ENCODE peak calls at places on chromosome 12, in four cellular contexts. P is GM12878, V is GM12892, U is HepG2. I is an unnamed sample.

GRCh38 chr12:101671157-101671791 is 26.2 kb upstream of the CHPT1 start:
- DNase-seq in P (peak), V (peak), U (no peak), I (peak)

GRCh38 chr12:94282675-94283074 is 134.3 kb downstream of the PLXNC1 start:
- DNase-seq in P (no peak), V (no peak), U (no peak), I (no peak)

GRCh38 chr12:113220593-113221180 is 577 bp upstream of the TPCN1 start:
- DNase-seq in P (no peak), V (no peak), U (no peak), I (no peak)

GRCh38 chr12:30795660-30796507 is 41.1 kb upstream of the CAPRIN2 start:
- DNase-seq in P (no peak), V (peak), U (peak), I (peak)

GRCh38 chr12:124361074-124361965 is 66.4 kb downstream of the RFLNA start:
- DNase-seq in P (no peak), V (no peak), U (no peak), I (no peak)

GRCh38 chr12:20445693-20446092 is 77.4 kb downstream of the PDE3A start:
- DNase-seq in P (no peak), V (no peak), U (no peak), I (no peak)

GRCh38 chr12:113184098-113184899 is 979 bp downstream of the DDX54 start:
- DNase-seq in P (no peak), V (no peak), U (no peak), I (no peak)

GRCh38 chr12:68276400-68276930 is 23.1 kb upstream of the IL22 start:
- DNase-seq in P (no peak), V (no peak), U (no peak), I (no peak)

GRCh38 chr12:55974308-55974724 is 438 bp downstream of the RAB5B start:
- DNase-seq in P (no peak), V (peak), U (peak), I (peak)

GRCh38 chr12:85688837-85689236 is 147.4 kb downstream of the RASSF9 start:
- DNase-seq in P (no peak), V (no peak), U (no peak), I (no peak)

GRCh38 chr12:68521321-68521839 is 89.3 kb upstream of the RAP1B start:
- DNase-seq in P (no peak), V (no peak), U (no peak), I (no peak)

GRCh38 chr12:116303929-116304328 is 26.4 kb upstream of the MED13L start:
- DNase-seq in P (no peak), V (no peak), U (no peak), I (no peak)

GRCh38 chr12:6644257-6644596 is 3.0 kb downstream of the ACRBP start:
- DNase-seq in P (no peak), V (no peak), U (no peak), I (no peak)

GRCh38 chr12:6646276-6647082 is 753 bp downstream of the ACRBP start:
- DNase-seq in P (no peak), V (no peak), U (no peak), I (no peak)

GRCh38 chr12:6643569-6644256 is 3.5 kb downstream of the ACRBP start:
- DNase-seq in P (no peak), V (no peak), U (no peak), I (no peak)

GRCh38 chr12:6644903-6645302 is 2.3 kb downstream of the ACRBP start:
- DNase-seq in P (no peak), V (no peak), U (no peak), I (no peak)

DNA sequence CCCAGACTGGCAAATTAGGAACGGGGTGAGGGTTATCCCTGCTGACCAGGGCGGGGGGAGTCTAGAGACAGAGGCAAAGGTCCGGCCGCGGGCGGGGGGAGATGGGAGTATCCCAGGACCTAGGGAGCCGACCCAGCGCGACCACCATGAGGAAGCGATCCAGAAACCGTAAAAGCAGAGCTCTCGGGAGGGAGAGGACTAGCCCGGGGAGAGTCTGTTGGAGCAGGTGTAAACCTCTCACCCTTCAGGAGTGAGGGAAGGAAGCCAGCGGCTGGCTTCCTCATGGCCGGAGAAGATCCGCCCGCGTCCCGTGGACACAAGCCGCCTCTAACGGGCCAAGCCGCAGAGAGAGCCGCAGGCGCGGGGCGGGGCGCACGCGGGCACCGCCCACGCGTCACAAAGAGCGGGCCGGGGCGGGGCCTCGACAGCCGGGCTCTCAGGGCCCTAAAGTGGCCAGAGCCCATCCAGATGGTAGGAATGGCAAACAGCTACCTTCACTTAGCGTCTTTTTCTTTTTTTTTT is at the start of gene ACRBP:
- DNase-seq in P (no peak), V (peak), U (no peak), I (no peak)
- TF ChIP-seq POLR2A in P (peak), V (peak), U (no peak), I (no peak)

GRCh38 chr12:52148541-52149181 is 43.2 kb downstream of the KRT80 start:
- DNase-seq in P (no peak), V (no peak), U (no peak), I (no peak)
- TF ChIP-seq TAF1 in P (no peak), V (no peak), U (no peak), I (no peak)

GRCh38 chr12:57498143-57498524 is 10.3 kb downstream of the MARS1 start:
- DNase-seq in P (no peak), V (no peak), U (no peak), I (no peak)

GRCh38 chr12:57498571-57498970 is 10.7 kb downstream of the MARS1 start:
- DNase-seq in P (no peak), V (no peak), U (no peak), I (no peak)

GRCh38 chr12:57500213-57500612 is 12.3 kb downstream of the MARS1 start:
- DNase-seq in P (no peak), V (no peak), U (no peak), I (no peak)

GRCh38 chr12:57497223-57498142 is 9.6 kb downstream of the MARS1 start:
- DNase-seq in P (no peak), V (no peak), U (no peak), I (no peak)

DNA sequence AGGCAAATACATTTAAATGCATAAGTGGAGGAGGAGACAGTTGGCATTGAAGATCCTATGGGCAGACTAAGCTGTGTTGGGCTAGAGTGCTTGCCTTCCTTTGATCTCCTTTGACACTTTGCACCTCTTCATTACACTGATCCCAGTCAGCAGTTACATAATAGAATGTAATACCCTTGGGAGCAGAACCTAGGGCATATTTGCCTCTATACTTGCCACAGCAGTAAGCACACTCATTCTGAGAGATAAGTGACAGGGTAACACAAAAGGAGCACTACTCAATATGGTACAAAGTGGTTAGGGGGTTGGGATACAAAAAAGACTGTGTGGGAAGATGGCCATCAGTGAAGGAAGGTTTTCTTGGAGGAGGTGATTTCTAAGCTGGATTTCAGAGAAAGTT is 9.0 kb downstream of the MARS1 start:
- DNase-seq in P (no peak), V (no peak), U (no peak), I (no peak)
- TF ChIP-seq POLR2AphosphoS5 in P (no peak), V (no peak), U (no peak), I (no peak)

GRCh38 chr12:26767116-26767515 is 65.9 kb downstream of the ITPR2 start:
- DNase-seq in P (no peak), V (no peak), U (peak), I (no peak)
- TF ChIP-seq POLR2A in P (no peak), V (no peak), U (no peak), I (no peak)

GRCh38 chr12:132084681-132085635 is 59.2 kb downstream of the DDX51 start:
- DNase-seq in P (no peak), V (peak), U (peak), I (no peak)

GRCh38 chr12:132094269-132094891 is 49.7 kb downstream of the DDX51 start:
- DNase-seq in P (no peak), V (no peak), U (no peak), I (no peak)

GRCh38 chr12:132083731-132084641 is 60.1 kb downstream of the DDX51 start:
- DNase-seq in P (peak), V (peak), U (peak), I (peak)

DNA sequence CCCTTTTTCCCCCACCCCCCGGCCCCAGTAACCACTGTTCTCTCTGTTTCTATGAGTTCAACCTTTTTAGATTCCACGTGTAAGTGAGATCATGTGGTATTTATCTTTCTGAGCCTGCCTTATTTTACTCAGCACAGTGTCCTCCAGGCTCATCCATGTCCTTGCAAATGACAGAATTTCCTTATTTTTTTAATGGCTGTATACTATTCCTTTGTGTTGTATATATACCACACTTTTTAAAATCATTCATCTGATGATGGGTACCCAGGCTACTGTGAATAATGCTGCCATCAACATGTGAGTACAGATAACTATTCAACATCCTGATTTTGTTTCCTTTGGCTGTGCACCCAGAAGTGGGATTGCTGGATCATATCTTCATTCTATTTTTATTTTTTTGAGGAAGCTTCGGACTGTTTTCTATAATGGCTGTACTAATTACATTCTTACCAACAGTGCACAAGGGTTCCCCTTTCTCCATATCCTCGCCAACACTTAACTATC is 54.7 kb downstream of the DDX51 start:
- DNase-seq in P (no peak), V (no peak), U (no peak), I (no peak)
- TF ChIP-seq TAF1 in P (no peak), V (no peak), U (no peak), I (no peak)

GRCh38 chr12:42893196-42893595 is 303.6 kb upstream of the PRICKLE1 start:
- DNase-seq in P (no peak), V (no peak), U (no peak), I (no peak)
- TF ChIP-seq POLR2AphosphoS5 in P (no peak), V (no peak), U (no peak), I (no peak)

GRCh38 chr12:25130741-25131188 is 64.2 kb downstream of the DNAI7 start:
- DNase-seq in P (no peak), V (no peak), U (peak), I (no peak)
- TF ChIP-seq POLR2A in P (no peak), V (no peak), U (no peak), I (no peak)

DNA sequence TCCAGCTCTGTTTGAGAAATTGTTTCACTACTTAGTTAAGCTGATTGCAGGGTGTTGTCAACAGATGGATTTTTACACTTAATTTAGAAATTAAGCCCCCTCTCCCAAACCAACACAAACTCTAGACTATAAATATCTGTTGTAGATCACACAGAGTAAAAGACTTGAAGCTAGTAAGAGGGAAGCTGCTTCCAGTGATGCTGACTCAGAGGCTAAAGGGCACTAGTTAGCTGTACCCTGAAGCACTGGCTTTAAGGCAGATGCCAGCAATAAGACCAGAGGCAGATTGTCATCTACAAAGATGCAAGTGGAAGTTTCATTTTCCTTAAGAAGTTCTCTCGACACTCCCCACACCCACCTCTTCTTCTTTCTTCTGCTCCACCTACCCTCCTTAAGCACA is 153.2 kb downstream of the ANO6 start:
- DNase-seq in P (no peak), V (no peak), U (no peak), I (no peak)
- TF ChIP-seq TAF1 in P (no peak), V (no peak), U (no peak), I (no peak)

DNA sequence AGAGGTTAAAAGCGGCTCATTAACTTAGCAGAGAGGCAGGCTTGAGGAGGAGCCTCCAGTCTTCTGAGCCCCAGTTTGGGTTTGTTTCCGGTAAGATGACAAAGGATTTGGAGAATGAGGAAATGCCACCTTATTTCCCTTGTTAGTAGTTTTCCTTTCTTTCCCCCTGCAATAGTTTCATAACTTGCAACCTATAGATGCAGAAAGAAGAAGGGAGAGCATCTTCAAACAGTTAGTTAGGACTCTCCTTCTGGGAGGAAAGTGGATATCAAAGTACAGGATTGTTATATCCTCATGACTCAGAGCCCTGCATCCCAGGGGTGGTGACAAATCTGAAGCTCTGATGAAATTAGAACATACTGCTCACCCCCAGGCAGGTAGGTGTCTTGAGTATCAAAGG is 180.7 kb upstream of the SLC38A2 start:
- DNase-seq in P (no peak), V (no peak), U (peak), I (no peak)
- TF ChIP-seq POLR2AphosphoS5 in P (no peak), V (no peak), U (no peak), I (no peak)

DNA sequence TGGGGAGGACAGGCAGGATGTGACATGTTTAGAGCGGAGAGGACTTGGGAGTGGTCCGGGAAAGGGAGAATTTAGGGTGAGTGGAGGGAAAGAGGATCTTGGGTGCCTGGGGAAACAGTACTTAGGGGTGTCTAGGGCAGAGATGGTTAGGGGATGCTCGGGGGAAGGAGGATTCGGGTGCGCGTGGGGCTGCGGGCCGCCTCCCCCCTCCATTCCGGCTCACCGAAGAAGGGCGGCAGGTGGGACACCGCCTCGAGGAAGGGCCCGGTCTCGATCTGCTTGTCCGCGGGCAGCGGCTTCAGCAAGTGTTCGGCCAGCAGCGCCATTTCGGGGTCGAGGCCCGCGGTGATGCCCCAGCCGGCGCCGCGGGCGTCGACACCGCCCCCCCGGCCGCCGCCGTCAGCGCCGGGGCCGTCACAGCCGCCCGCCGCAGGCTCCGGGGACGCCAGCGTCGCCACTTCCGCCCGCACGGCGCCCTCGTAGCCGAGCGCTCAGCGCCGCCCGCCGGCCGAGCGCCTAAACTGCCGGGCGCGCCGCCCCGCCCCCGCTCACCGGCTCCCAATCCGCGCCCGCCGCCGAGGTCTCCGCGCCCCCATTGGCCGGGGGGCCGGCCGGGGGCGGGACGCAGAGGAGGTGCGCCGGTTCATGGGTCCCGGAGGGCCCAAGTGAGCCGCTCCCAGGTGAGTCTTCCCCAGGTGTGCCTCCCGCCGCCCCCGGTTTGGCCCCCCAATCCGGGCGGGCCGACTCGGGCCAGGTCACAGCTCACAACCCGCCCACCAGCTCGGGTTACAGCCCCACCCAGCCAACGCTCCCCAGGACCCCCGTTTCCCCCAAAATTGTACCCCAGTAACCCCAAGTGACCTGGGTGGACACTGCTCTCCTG is at the start of gene GLTP:
- DNase-seq in P (no peak), V (peak), U (peak), I (peak)
- TF ChIP-seq POLR2A in P (peak), V (peak), U (peak), I (no peak)

I was measured in GM12891.